ENCODE peak calls at places on chromosomes 1 and 21, in seven cellular contexts. C is mammary epithelial cell, Y is MM.1S, Q is PC-3, O is neural progenitor cell, F is HepG2, J is HCT116. S is an unnamed sample.

GRCh38 chr1:67162954-67163353 is 3.3 kb upstream of the IL23R start:
- DNase-seq in J (peak; percentile 61), Y (no peak), Q (peak; percentile 97), C (peak; percentile 98), F (peak; percentile 6), O (no peak), S (no peak)

GRCh38 chr1:51070011-51070410 is 32.0 kb upstream of the C1orf185 start:
- DNase-seq in Y (no peak), O (no peak), Q (peak; percentile 42), J (no peak), C (no peak), F (no peak), S (no peak)

GRCh38 chr1:25683731-25684130 is 67.1 kb downstream of the MAN1C1 start:
- DNase-seq in J (no peak), Y (no peak), C (peak; percentile 27), O (no peak), Q (peak; percentile 39), F (no peak), S (no peak)

GRCh38 chr1:9455487-9456237 is 83.6 kb upstream of the SLC25A33 start:
- DNase-seq in O (peak; percentile 93), J (peak; percentile 24), F (peak; percentile 61), Y (peak; percentile 26), C (peak; percentile 24), Q (peak; percentile 60), S (peak; percentile 86)

GRCh38 chr21:37337831-37338230 is 28.7 kb upstream of the DYRK1A start:
- DNase-seq in Y (no peak), O (no peak), F (no peak), J (no peak), C (no peak), Q (no peak), S (no peak)

GRCh38 chr1:235022341-235023196 is 106.1 kb downstream of the TOMM20 start:
- DNase-seq in Y (no peak), Q (no peak), J (no peak), O (no peak), C (no peak), F (no peak), S (no peak)

GRCh38 chr1:2777428-2778219 is 23.9 kb downstream of the TTC34 start:
- DNase-seq in Y (no peak), C (no peak), J (no peak), F (no peak), Q (peak; percentile 21), O (no peak), S (no peak)

GRCh38 chr1:42013881-42014470 is 95.3 kb upstream of the HIVEP3 start:
- DNase-seq in J (no peak), O (no peak), F (no peak), Y (no peak), C (no peak), Q (no peak), S (peak; percentile 82)

GRCh38 chr1:35506960-35507901 is 50.0 kb downstream of the KIAA0319L start:
- DNase-seq in C (no peak), J (no peak), F (no peak), O (no peak), Q (peak; percentile 12), Y (peak; percentile 34), S (peak; percentile 25)

GRCh38 chr1:99672500-99673213 is 26.7 kb downstream of the PALMD start:
- DNase-seq in Q (no peak), F (no peak), O (no peak), Y (no peak), C (no peak), J (no peak), S (no peak)

GRCh38 chr1:217076902-217077301 is 353.7 kb upstream of the ESRRG start:
- DNase-seq in Y (no peak), F (no peak), Q (peak; percentile 34), O (no peak), J (no peak), C (peak; percentile 15), S (no peak)

GRCh38 chr1:41442697-41443251 is 41.7 kb downstream of the EDN2 start:
- DNase-seq in Y (no peak), F (no peak), J (no peak), C (peak; percentile 26), O (no peak), Q (no peak), S (no peak)

DNA sequence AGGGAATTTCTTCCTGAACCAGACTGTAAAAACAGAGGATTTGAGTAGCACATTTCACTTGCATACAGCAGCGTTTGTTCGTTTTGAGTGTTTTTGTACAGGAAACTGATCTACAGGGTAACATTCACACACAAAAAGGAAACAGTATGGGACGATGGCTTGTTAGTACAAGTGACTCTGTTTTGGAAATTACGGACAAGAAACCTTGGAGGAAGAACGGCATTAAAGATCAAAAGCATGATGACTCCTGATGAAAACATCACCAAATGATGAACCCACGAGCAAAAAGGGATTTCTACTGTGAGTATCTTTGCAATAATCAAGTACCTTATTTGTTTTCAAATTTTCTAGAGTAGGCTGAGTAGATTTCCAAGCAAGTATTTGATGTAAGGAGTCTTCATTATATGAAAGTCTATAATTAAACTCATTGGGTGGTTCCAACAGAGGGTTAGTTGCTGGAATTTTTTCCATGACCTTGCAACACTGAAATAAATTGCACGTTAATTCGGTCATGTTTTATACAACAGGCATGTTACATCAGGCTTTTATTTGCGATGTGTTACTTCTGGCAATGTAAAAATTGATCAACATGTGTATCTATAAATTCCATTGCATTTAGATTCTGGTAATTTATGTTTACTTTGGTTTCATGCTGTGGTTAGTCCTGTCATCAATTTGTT is 76.7 kb upstream of the KCNK2 start:
- DNase-seq in C (no peak), O (no peak), Q (no peak), F (no peak), J (no peak), Y (no peak), S (no peak)
- H3K9ac ChIP-seq in C (no peak overlapping the region), O (no peak overlapping the region), Q (no peak overlapping the region), F (no peak overlapping the region), J (no peak overlapping the region), Y (no peak overlapping the region), S (no peak overlapping the region)

DNA sequence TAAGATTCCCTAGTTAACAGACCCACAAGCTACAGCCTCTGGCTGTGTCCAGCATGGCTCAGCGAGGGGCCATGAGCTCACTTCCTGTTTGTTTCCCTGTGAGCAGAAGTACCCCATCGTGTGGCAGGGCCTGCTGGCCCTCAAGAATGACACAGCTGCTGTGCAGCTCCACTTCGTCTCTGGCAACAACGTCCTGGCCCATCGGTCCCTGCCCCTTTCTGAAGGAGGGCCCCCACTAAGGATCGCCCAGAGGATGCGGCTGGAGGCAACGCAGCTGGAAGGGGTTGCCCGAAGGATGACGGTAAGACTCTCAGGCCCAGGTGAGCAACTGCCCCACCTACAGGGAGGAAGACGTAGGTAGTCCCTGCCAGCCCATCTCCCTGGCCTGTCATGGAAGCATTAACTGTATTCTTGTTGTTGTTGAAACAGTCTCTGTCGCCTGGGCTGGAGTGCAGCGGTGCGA is 38.2 kb downstream of the ZBTB17 start:
- DNase-seq in J (no peak), Y (no peak), C (no peak), F (no peak), Q (peak; percentile 18), O (no peak), S (no peak)
- H2AFZ ChIP-seq in J (no peak overlapping the region), Y (no peak overlapping the region), C (no peak overlapping the region), F (no peak overlapping the region), Q (no peak overlapping the region), O (no peak overlapping the region), S (no peak overlapping the region)

DNA sequence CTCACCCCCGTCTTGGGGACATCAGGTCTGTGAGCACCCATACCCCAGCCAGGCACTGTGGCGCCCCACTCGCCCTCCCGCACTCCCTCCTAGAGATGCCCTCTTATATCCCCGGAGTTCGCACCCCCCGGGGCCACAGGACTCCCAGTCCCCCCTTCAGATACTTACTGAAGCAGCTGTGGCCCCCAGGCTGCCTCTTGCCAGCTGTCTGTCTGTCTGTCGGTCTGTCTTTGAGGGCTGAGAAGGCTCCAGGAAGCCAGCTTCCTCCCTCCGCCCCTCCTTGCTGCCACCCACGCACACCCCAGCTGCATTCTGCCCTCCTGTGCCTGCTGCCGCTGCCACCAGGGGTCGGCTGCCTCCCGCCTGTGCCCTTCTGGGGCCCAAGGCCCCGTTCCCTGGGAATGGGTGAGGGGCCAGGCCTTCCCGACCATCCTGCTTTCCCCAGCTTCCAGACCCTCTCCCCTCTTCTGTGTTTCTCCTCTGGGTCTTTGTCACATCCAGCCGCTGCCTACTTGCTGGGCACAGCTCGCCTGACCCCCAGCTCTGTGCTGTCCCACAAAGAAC is at the start of gene PTPN7:
- DNase-seq in J (no peak), F (no peak), Q (no peak), C (no peak), O (no peak), Y (peak; percentile 86), S (peak; percentile 95)
- H3K4me3 ChIP-seq in J (no peak within 1 kb of the TSS), F (no peak within 1 kb of the TSS), Q (no peak within 1 kb of the TSS), C (no peak within 1 kb of the TSS), O (no peak within 1 kb of the TSS), Y (peak within 1 kb of the TSS; percentile 77), S (peak within 1 kb of the TSS; percentile 60)

GRCh38 chr1:230852959-230853358 is 15.4 kb downstream of the C1orf198 start:
- DNase-seq in C (no peak), Y (no peak), F (no peak), O (no peak), J (no peak), Q (no peak), S (no peak)

GRCh38 chr1:230849451-230850194 is 18.7 kb downstream of the C1orf198 start:
- DNase-seq in C (peak; percentile 43), O (no peak), Y (no peak), J (no peak), F (no peak), Q (peak; percentile 92), S (no peak)

GRCh38 chr1:230850547-230850946 is 17.8 kb downstream of the C1orf198 start:
- DNase-seq in Q (no peak), F (no peak), Y (no peak), O (no peak), J (no peak), C (no peak), S (no peak)

GRCh38 chr1:230853736-230854135 is 14.6 kb downstream of the C1orf198 start:
- DNase-seq in Y (no peak), O (no peak), J (no peak), C (no peak), F (no peak), Q (no peak), S (no peak)

GRCh38 chr1:230851291-230851691 is 17.0 kb downstream of the C1orf198 start:
- DNase-seq in F (no peak), J (no peak), C (no peak), O (peak; percentile 58), Q (no peak), Y (no peak), S (no peak)
- H3K9ac ChIP-seq in F (no peak overlapping the region), J (no peak overlapping the region), C (no peak overlapping the region), O (no peak overlapping the region), Q (no peak overlapping the region), Y (no peak overlapping the region), S (no peak overlapping the region)

DNA sequence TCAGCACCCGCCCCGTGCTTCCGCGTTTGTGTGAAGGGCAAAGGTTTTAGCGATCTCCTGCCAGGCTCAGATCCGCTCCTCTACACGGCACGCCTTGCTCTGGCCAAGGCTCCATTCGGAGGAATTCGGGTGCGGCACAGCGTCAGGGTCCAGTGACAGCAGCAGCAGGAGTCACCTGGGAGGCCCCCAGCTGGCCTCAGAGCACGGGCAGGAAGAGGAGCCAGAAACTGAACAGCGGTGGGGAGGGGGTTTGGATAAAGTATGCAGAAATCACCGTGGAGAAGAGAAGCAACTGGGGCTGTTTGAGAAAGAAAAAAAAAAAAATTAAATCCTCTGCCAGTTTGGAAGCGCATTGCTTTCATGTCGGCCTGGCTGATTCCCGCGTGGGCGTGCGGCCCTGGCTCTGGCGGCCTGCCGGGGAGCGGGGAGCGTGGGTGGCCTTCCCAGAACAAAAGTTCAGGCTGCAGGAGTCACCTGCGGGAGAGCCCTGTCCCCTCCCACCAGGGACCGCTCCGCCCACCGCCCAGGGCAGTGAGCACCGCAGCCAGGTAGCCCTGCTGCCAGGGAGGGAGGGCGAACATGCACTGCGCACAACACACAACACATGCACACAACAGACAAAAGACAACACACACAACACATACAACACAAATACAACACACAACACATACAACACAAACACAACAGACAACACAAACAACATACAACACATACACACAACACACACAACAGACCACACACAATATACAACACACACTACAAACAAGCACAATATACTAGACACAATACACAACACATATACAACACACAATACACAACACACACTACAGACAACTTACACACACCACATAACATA is 107.6 kb downstream of the ETS2 start:
- DNase-seq in O (peak; percentile 64), J (peak; percentile 77), Q (peak; percentile 85), C (peak; percentile 87), Y (no peak), F (no peak), S (no peak)
- H2AFZ ChIP-seq in O (peak overlapping the region; percentile 58), J (peak overlapping the region; percentile 59), Q (peak overlapping the region; percentile 53), C (peak overlapping the region; percentile 68), Y (no peak overlapping the region), F (no peak overlapping the region), S (no peak overlapping the region)